ENCODE peak calls at places on chromosomes 13 and 19, in six cellular contexts. Q, C, W, L, D and T are unnamed samples.

GRCh38 chr13:51697181-51697580 is 106.8 kb downstream of the DHRS12 start:
- DNase-seq in Q (no peak), C (no peak), W (no peak), L (no peak), D (no peak), T (no peak)

GRCh38 chr19:45779231-45780145 is 2.8 kb downstream of the DMPK start:
- DNase-seq in Q (peak; percentile 81), C (peak; percentile 88), W (no peak), L (peak; percentile 73), D (no peak), T (peak; percentile 91)

GRCh38 chr19:48997972-48998371 is 4.3 kb downstream of the RUVBL2 start:
- DNase-seq in Q (no peak), C (no peak), W (no peak), L (no peak), D (no peak), T (no peak)

GRCh38 chr13:21683034-21683733 is 12.3 kb downstream of the FGF9 start:
- DNase-seq in Q (no peak), C (no peak), W (peak; percentile 89), L (peak; percentile 96), D (no peak), T (no peak)

GRCh38 chr13:25846227-25846984 is 205.4 kb downstream of the SHISA2 start:
- DNase-seq in Q (no peak), C (no peak), W (no peak), L (peak; percentile 46), D (no peak), T (no peak)

GRCh38 chr13:110915874-110916670 is 1.2 kb upstream of the ANKRD10 start:
- DNase-seq in Q (no peak), C (no peak), W (no peak), L (peak; percentile 64), D (no peak), T (no peak)

GRCh38 chr13:30576528-30576927 is 41.2 kb upstream of the USPL1 start:
- DNase-seq in Q (no peak), C (no peak), W (no peak), L (peak; percentile 73), D (no peak), T (no peak)

GRCh38 chr19:48480151-48480475 is 10.9 kb downstream of the CYTH2 start:
- DNase-seq in Q (peak; percentile 72), C (peak; percentile 38), W (no peak), L (no peak), D (no peak), T (peak; percentile 95)

GRCh38 chr13:95112883-95113282 is 188.4 kb downstream of the ABCC4 start:
- DNase-seq in Q (no peak), C (no peak), W (no peak), L (no peak), D (no peak), T (no peak)

GRCh38 chr13:91537376-91537775 is 139.0 kb downstream of the GPC5 start:
- DNase-seq in Q (no peak), C (no peak), W (no peak), L (no peak), D (no peak), T (no peak)

GRCh38 chr19:341386-342127 is 3.0 kb downstream of the MIER2 start:
- DNase-seq in Q (no peak), C (no peak), W (no peak), L (no peak), D (no peak), T (no peak)
- H3K4me3 ChIP-seq in Q (peak overlapping the region; percentile 14), C (no peak overlapping the region), W (no peak overlapping the region), L (no peak overlapping the region), D (no peak overlapping the region), T (no peak overlapping the region)

DNA sequence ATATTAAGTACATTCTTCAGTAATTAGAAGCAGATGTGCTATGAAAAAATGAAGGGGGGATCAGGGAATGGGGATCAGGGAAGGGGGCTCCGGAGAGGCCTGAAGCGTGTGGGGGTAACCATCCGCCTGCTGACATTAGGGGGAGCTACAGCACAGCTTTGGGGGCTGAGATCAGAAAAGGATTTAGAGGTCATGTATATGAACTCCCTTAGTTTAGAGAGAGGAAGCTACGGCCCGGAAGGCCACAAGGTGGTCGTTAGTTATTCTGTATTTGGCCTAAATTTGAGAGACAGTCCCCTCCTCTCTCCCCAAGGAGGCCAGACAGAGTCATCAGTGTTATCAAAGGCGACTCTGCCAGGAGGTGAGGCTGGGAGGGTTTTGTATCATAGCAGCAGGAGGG is 99.0 kb downstream of the TM9SF2 start:
- DNase-seq in Q (no peak), C (no peak), W (no peak), L (no peak), D (no peak), T (no peak)
- TF ChIP-seq CTCF in Q (no peak), C (no peak), W (no peak), L (peak; percentile 13), D (no peak), T (no peak)

DNA sequence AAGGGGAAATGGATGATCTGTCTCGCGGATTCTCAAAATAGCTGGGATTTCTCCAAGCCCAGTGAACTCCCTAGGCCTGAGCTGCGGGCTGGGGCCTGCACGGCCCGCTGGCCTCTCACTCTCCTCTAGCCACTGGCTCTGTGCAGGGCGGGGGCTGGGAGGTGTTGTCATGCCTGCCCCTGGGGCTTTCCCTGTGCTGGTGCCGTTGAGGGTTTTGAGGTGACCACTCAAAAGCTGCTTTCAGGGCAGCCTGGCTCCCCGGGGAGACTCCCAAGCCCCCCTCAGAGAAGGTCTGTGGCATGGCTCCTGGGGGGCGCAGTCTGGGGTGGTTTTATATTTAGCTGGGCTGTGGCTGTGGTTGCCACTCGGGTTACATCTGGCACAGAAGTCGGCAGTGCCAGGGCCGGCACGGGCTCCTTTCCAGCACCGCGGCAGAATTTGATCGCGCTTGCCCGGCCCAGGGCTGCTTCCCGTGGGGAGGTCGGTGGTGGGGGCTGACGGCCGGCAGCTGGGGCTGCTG is 10.0 kb downstream of the NDUFB7 start:
- DNase-seq in Q (peak; percentile 57), C (no peak), W (no peak), L (peak; percentile 81), D (peak; percentile 70), T (no peak)
- H3K4me3 ChIP-seq in Q (no peak overlapping the region), C (no peak overlapping the region), W (no peak overlapping the region), L (peak overlapping the region; percentile 29), D (peak overlapping the region; percentile 24), T (no peak overlapping the region)

DNA sequence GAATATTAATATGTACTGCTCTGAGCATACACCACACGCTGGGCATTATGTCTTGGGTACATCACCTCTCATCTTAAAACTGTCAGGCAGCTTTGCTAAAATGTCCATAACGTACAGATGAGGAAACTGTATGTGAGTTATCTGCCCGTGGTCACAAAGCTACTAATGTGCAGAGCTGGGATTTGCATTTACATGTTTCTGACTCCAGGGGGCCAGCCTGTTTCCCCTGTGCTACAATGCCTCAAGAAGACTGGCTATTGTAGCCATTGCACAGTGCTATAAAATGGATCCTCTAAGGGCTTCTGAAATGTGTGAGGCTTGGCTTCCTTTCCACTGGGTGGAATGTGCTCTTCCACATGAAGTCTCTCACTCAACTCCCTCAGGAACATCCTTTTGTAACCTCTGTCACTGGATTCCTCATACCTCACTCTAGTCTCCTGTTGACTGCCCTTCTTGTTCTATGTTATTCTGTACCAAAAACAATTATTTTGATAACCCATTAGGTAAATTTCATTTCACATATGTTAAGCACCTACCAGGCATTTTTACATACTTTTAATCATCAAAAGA is 95.6 kb upstream of the HTR2A start:
- DNase-seq in Q (no peak), C (no peak), W (no peak), L (peak; percentile 32), D (no peak), T (no peak)
- TF ChIP-seq CTCF in Q (no peak), C (no peak), W (peak; percentile 44), L (peak; percentile 59), D (no peak), T (no peak)

GRCh38 chr13:76884167-76884566 is 2.0 kb downstream of the KCTD12 start:
- DNase-seq in Q (peak; percentile 35), C (peak; percentile 18), W (no peak), L (peak; percentile 49), D (no peak), T (no peak)
- H3K4me3 ChIP-seq in Q (peak overlapping the region; percentile 85), C (peak overlapping the region; percentile 74), W (peak overlapping the region; percentile 55), L (peak overlapping the region; percentile 81), D (peak overlapping the region; percentile 78), T (peak overlapping the region; percentile 75)